ENCODE peak calls at places on chromosomes 1 and 21, in seven cellular contexts. J is GM23338, E is sigmoid colon, A is upper lobe of left lung, Q is Panc1, V is breast epithelium, T is SK-N-SH. H is an unnamed sample.

GRCh38 chr1:112704511-112704907 is 2.4 kb downstream of the RHOC start:
- DNase-seq in E (peak), A (no peak), V (no peak), Q (no peak), T (no peak), J (no peak), H (no peak)

GRCh38 chr1:112544011-112544688 is 35.4 kb downstream of the WNT2B start:
- DNase-seq in J (no peak), A (no peak), E (no peak), V (no peak), Q (peak), T (no peak), H (no peak)

GRCh38 chr1:6287431-6287886 is 26.6 kb upstream of the GPR153 start:
- DNase-seq in E (no peak), T (no peak), J (no peak), Q (no peak), V (no peak), A (peak), H (no peak)

GRCh38 chr1:206442101-206442500 is 28.2 kb upstream of the IKBKE start:
- DNase-seq in T (no peak), V (no peak), A (no peak), Q (no peak), J (no peak), E (no peak), H (no peak)

GRCh38 chr1:62433861-62434611 is 2.8 kb upstream of the USP1 start:
- DNase-seq in A (no peak), V (no peak), Q (no peak), T (no peak), E (no peak), J (no peak), H (no peak)

GRCh38 chr1:208834346-208835081 is 590.3 kb upstream of the PLXNA2 start:
- DNase-seq in Q (no peak), V (no peak), J (peak), A (no peak), T (no peak), E (no peak), H (no peak)

GRCh38 chr1:84675106-84675505 is 15.2 kb downstream of the SSX2IP start:
- DNase-seq in A (no peak), E (no peak), Q (no peak), J (no peak), T (no peak), V (no peak), H (no peak)

GRCh38 chr1:108686609-108687313 is 5.3 kb upstream of the PRPF38B start:
- DNase-seq in A (no peak), Q (no peak), V (no peak), J (no peak), T (peak), E (no peak), H (no peak)

GRCh38 chr1:200558866-200559459 is 61.6 kb downstream of the KIF14 start:
- DNase-seq in Q (peak), V (no peak), J (peak), E (no peak), T (peak), A (no peak), H (no peak)

GRCh38 chr1:155873860-155874259 is 14.5 kb downstream of the SYT11 start:
- DNase-seq in Q (no peak), A (no peak), J (no peak), V (no peak), T (no peak), E (no peak), H (no peak)

GRCh38 chr1:207499573-207499972 is 3.6 kb downstream of the CR1 start:
- DNase-seq in A (peak), V (peak), Q (peak), J (peak), T (peak), E (no peak), H (peak)

GRCh38 chr1:55244476-55245109 is 29.4 kb upstream of the USP24 start:
- DNase-seq in V (no peak), T (no peak), Q (no peak), A (no peak), E (no peak), J (no peak), H (no peak)

GRCh38 chr1:10031461-10031860 is 1.3 kb upstream of the UBE4B start:
- DNase-seq in E (no peak), Q (no peak), A (no peak), V (no peak), T (no peak), J (no peak), H (no peak)

GRCh38 chr21:17925900-17926299 is 106.7 kb upstream of the C21orf91 start:
- DNase-seq in T (no peak), E (no peak), J (peak), Q (no peak), V (no peak), A (no peak), H (no peak)

GRCh38 chr1:107649023-107649422 is 316.0 kb downstream of the VAV3 start:
- DNase-seq in T (no peak), J (no peak), A (no peak), Q (no peak), V (no peak), E (no peak), H (no peak)

GRCh38 chr21:30831194-30831765 is 1.7 kb upstream of the KRTAP7-1 start:
- DNase-seq in E (no peak), V (no peak), Q (no peak), A (no peak), T (peak), J (peak), H (no peak)

DNA sequence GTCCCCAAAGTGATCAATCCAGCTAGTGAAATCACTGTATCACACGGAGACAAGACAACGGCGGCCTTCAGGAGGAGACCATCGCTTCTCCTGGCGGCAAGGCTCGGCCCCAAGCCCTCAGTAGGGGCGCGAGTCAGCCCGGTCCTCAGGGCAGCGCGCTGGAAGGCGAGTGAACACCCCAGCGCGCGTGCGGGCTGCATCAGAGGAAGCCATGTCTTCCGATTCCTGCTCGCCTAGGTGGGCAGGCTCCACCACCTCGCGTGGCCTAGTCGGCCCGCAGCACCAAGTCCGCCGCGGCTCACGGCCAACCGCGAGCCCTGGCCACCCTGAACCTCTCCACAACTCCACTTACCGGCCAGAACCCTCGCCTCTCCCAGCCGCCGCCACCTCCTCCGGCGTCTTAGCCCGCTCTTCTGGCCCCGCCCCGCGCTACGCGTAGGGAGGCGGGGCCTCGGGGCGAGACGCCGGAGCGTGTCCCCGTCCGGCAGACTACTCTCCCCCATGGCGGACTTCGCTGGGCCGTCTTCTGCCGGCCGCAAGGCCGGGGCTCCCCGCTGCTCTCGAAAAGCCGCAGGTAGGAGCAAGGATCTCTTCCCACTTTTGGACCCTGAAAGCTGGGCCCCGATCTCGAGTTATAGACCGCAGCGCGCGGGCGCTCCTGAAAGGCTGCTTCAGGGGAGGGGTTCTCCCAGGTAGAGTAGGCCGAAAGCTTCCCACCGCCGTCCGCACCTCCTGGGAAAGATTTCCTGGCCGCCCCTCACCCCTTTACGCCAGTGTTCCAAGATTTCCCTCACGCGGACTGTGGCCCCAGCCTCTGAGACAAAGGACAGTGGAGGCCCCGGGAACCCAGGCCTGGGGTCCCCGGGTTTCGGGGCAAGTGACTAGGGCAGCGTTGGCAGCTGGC is at the start of the genes GLMN and RPAP2:
- DNase-seq in E (peak), A (peak), T (peak), Q (no peak), V (peak), J (peak), H (peak)
- TF ChIP-seq POLR2AphosphoS5 in E (peak), A (peak), T (peak), Q (peak), V (peak), J (peak), H (peak)

GRCh38 chr1:77796695-77797405 is 17.4 kb downstream of the MIGA1 start:
- DNase-seq in Q (no peak), E (no peak), T (no peak), V (no peak), J (no peak), A (no peak), H (no peak)
- H3K27ac ChIP-seq in Q (no peak), E (no peak), T (no peak), V (peak), J (no peak), A (no peak), H (no peak)

GRCh38 chr21:43737158-43737950 is 18.4 kb downstream of the PDXK start:
- DNase-seq in V (no peak), A (no peak), T (no peak), Q (no peak), J (no peak), E (no peak), H (no peak)
- TF ChIP-seq POLR2AphosphoS5 in V (no peak), A (no peak), T (no peak), Q (no peak), J (no peak), E (no peak), H (no peak)

GRCh38 chr1:7482077-7482476 is 289.0 kb upstream of the VAMP3 start:
- DNase-seq in A (no peak), T (no peak), E (no peak), Q (no peak), J (no peak), V (no peak), H (no peak)
- H3K27ac ChIP-seq in A (no peak), T (no peak), E (no peak), Q (no peak), J (no peak), V (no peak), H (no peak)

GRCh38 chr1:238596703-238597102 is 706.0 kb upstream of the ZP4 start:
- DNase-seq in V (no peak), Q (no peak), T (no peak), A (no peak), J (no peak), E (no peak), H (no peak)
- TF ChIP-seq POLR2AphosphoS5 in V (no peak), Q (no peak), T (no peak), A (no peak), J (no peak), E (no peak), H (no peak)

GRCh38 chr1:185483217-185483616 is 166.2 kb upstream of the IVNS1ABP start:
- DNase-seq in J (no peak), V (no peak), A (no peak), Q (no peak), T (no peak), E (no peak), H (no peak)
- H3K27ac ChIP-seq in J (no peak), V (no peak), A (no peak), Q (no peak), T (no peak), E (no peak), H (no peak)

H was measured in spleen.